ENCODE peak calls at places on chromosomes 16 and 17, in ten cellular contexts. E, A, O, M, Y, U, W, Z, D and V are unnamed samples. For H3K4me1, the result is how much of the 10 kb centered on the place peaks cover.

GRCh38 chr16:57778658-57779057 is 23.6 kb downstream of the KIFC3 start:
- DNase-seq in D (no peak), A (no peak), E (no peak), O (no peak), Y (no peak), M (no peak), Z (no peak), U (no peak), W (no peak), V (no peak)

GRCh38 chr17:4256952-4257351 is 6.8 kb downstream of the ANKFY1 start:
- DNase-seq in E (no peak), D (no peak), Z (peak), Y (no peak), O (no peak), A (no peak), M (no peak), U (no peak), W (no peak), V (peak)

GRCh38 chr17:57478851-57479250 is 222.5 kb downstream of the MSI2 start:
- DNase-seq in Z (peak), E (no peak), W (no peak), Y (no peak), U (no peak), D (no peak), M (no peak), O (no peak), A (no peak), V (no peak)

GRCh38 chr16:46929378-46930332 is 43.8 kb downstream of the DNAJA2 start:
- DNase-seq in Y (peak), E (peak), W (peak), O (peak), A (peak), U (peak), Z (peak), M (peak), D (peak), V (peak)

GRCh38 chr16:10895053-10895946 is 18.3 kb downstream of the CIITA start:
- DNase-seq in E (peak), Y (peak), M (no peak), U (peak), D (peak), W (peak), A (peak), O (peak), Z (peak), V (peak)

GRCh38 chr16:84562174-84562815 is 55.6 kb downstream of the COTL1 start:
- DNase-seq in W (no peak), E (no peak), Z (no peak), Y (no peak), U (no peak), D (no peak), M (no peak), O (no peak), A (no peak), V (no peak)

GRCh38 chr17:5472511-5472910 is 3.7 kb upstream of the DHX33 start:
- DNase-seq in U (no peak), E (no peak), M (no peak), W (no peak), D (no peak), O (no peak), Y (no peak), Z (no peak), A (no peak), V (no peak)

GRCh38 chr16:27048316-27048715 is 18.4 kb upstream of the C16orf82 start:
- DNase-seq in A (no peak), D (no peak), Y (no peak), O (no peak), E (no peak), W (no peak), Z (no peak), M (no peak), U (no peak), V (no peak)

GRCh38 chr17:40034426-40035161 is 19.4 kb downstream of the CSF3 start:
- DNase-seq in Y (no peak), O (no peak), D (no peak), Z (no peak), A (no peak), W (no peak), M (no peak), U (no peak), E (no peak), V (peak)

GRCh38 chr17:59698143-59698542 is 9.1 kb downstream of the PTRH2 start:
- DNase-seq in Y (no peak), U (no peak), W (no peak), O (no peak), M (no peak), A (no peak), D (no peak), E (no peak), Z (no peak), V (no peak)

GRCh38 chr17:64723781-64724180 is 61.7 kb upstream of the SMURF2 start:
- DNase-seq in Z (no peak), D (no peak), A (peak), M (no peak), Y (no peak), U (no peak), W (no peak), O (no peak), E (no peak), V (no peak)

GRCh38 chr17:41810659-41811548 is 845 bp downstream of the P3H4 start:
- DNase-seq in Y (no peak), W (no peak), Z (peak), D (no peak), U (peak), A (no peak), M (no peak), E (no peak), O (no peak), V (peak)

GRCh38 chr16:57045694-57046381 is 46.5 kb upstream of the CPNE2 start:
- DNase-seq in A (peak), Z (peak), Y (peak), W (peak), D (peak), E (peak), O (peak), U (peak), M (no peak), V (peak)

GRCh38 chr16:66926171-66926570 is 836 bp upstream of the RRAD start:
- DNase-seq in M (no peak), D (peak), E (no peak), Y (no peak), A (no peak), O (no peak), U (no peak), W (peak), Z (peak), V (no peak)

GRCh38 chr16:26830716-26831115 is 236.0 kb upstream of the C16orf82 start:
- DNase-seq in Y (no peak), U (no peak), W (no peak), A (no peak), D (no peak), M (no peak), Z (peak), E (no peak), O (no peak), V (no peak)

GRCh38 chr16:27903046-27903655 is 160.4 kb downstream of the GSG1L start:
- DNase-seq in A (no peak), U (no peak), D (no peak), Y (no peak), E (no peak), Z (peak), M (no peak), O (no peak), W (no peak), V (no peak)

GRCh38 chr16:69465881-69466280 is 41.5 kb downstream of the CYB5B start:
- DNase-seq in W (no peak), A (no peak), O (no peak), D (no peak), Z (no peak), M (no peak), Y (no peak), E (no peak), U (no peak), V (no peak)

GRCh38 chr16:23394141-23394540 is 58.8 kb downstream of the COG7 start:
- DNase-seq in Y (no peak), Z (no peak), O (no peak), A (no peak), D (no peak), E (no peak), M (no peak), W (no peak), U (no peak), V (no peak)

GRCh38 chr16:2753523-2754020 is 1.1 kb downstream of the SRRM2 start:
- DNase-seq in M (no peak), D (no peak), Z (peak), E (no peak), U (no peak), Y (no peak), A (no peak), O (no peak), W (no peak), V (no peak)

GRCh38 chr17:41298458-41299135 is 4.1 kb downstream of the KRTAP29-1 start:
- DNase-seq in O (no peak), A (no peak), E (no peak), W (no peak), Y (no peak), U (no peak), M (no peak), D (no peak), Z (no peak), V (no peak)

GRCh38 chr17:55314784-55315491 is 50.2 kb downstream of the HLF start:
- DNase-seq in E (no peak), W (no peak), U (no peak), Y (no peak), D (no peak), Z (no peak), O (no peak), A (no peak), M (no peak), V (peak)
- H3K4me1 ChIP-seq in E (under half), W (under half), U (under half), Y (under half), D (under half), Z (under half), O (under half), A (under half), M (under half), V (under half)

GRCh38 chr17:13994050-13994449 is 75.3 kb upstream of the COX10 start:
- DNase-seq in U (no peak), Y (no peak), E (no peak), M (no peak), W (no peak), A (no peak), O (no peak), D (no peak), Z (no peak), V (no peak)

GRCh38 chr17:13996758-13997157 is 72.5 kb upstream of the COX10 start:
- DNase-seq in O (no peak), W (no peak), Y (no peak), D (no peak), A (no peak), E (no peak), M (no peak), Z (no peak), U (no peak), V (no peak)

GRCh38 chr17:13993106-13993505 is 76.2 kb upstream of the COX10 start:
- DNase-seq in Z (no peak), U (no peak), E (no peak), W (no peak), Y (no peak), O (no peak), D (no peak), M (no peak), A (no peak), V (no peak)

DNA sequence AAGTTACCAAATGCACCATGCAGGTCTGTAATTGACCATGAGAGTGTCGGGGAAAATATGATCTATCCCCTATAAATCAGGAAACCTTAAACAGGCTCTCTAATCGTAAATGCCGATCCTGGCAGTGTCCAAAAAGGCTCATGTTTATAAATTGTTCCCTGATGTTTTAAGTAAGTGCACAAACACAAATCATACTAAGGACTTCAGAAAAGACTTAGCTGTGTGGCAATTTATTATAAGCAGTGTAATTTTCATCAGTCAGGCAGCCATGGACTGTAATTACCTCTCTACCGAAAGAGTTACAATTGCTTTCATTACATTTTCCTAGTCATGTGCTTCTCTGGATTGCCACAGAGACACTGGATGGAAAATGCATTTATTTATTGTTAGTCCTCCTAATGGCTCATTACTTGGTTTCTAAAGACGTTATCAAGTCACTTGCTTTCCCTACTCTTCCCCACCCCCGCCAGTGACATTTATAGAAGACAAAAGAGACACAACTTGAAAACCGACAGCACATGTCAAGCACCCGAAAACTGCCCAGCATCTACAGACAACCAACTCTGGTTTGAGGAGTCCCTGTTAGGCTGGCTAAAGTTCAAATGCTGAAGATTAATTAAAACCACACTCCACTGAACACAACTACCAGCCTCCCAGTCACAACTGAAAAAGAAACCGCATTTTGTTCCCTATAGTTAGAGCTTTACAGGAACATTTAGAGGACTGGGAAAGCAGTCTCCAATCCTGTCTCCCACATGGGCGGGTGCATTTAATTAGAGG is 73.3 kb upstream of the COX10 start:
- DNase-seq in O (no peak), W (no peak), Y (no peak), A (no peak), M (no peak), E (no peak), U (no peak), D (no peak), Z (no peak), V (no peak)
- H3K4me3 ChIP-seq in O (no peak), W (no peak), Y (no peak), A (no peak), M (no peak), E (no peak), U (no peak), D (no peak), Z (no peak), V (no peak)

GRCh38 chr16:68379472-68380347 is 68.6 kb downstream of the SMPD3 start:
- DNase-seq in E (no peak), M (peak), Z (peak), O (no peak), W (no peak), A (no peak), U (no peak), D (no peak), Y (peak), V (no peak)

GRCh38 chr16:68380348-68380670 is 68.0 kb downstream of the SMPD3 start:
- DNase-seq in U (no peak), E (no peak), W (no peak), D (no peak), M (no peak), O (no peak), Y (no peak), A (no peak), Z (peak), V (no peak)

GRCh38 chr16:68382296-68382718 is 66.0 kb downstream of the SMPD3 start:
- DNase-seq in D (no peak), A (no peak), E (no peak), Y (peak), U (no peak), M (no peak), W (no peak), O (peak), Z (peak), V (peak)

GRCh38 chr16:68381363-68381724 is 67.0 kb downstream of the SMPD3 start:
- DNase-seq in D (no peak), M (no peak), W (no peak), Y (peak), E (no peak), A (no peak), U (no peak), Z (peak), O (no peak), V (no peak)

DNA sequence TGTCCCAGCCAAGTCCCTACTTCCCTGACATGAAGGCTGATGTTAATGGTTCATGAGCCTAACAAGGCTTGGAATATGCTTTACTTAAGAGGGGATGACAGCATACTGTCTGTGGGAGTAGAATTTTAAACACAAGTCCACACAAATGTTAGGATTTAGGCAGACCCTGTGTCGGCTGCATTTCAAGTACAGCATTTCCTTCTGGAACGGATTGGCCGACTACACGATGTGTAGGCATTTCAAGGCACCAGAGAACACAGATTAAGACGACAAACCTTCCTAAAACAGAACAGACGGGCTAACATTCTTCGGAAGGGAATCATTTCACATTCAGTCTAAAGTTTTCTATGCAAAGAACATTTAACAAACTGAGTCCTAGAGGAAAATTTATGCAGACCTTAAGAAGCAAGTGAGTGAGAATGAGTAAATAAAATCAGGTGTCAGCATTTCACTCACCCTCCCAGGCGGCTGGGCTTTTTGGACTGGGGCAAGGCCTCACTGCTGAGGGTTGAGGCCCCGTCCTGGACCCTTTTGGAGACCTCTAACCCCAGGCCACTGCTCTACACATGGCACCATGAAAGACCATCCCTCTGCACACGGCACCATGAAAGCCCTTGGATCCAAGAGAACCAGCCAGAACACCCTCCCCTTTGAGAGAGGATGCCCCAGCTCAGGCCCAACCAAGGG is 67.5 kb downstream of the SMPD3 start:
- DNase-seq in A (no peak), Y (no peak), W (no peak), Z (peak), M (no peak), O (no peak), E (no peak), U (no peak), D (no peak), V (no peak)
- H3K4me1 ChIP-seq in A (under half), Y (half or more), W (under half), Z (under half), M (under half), O (under half), E (under half), U (under half), D (under half), V (under half)

GRCh38 chr16:31010943-31011342 is 505 bp upstream of the STX1B start:
- DNase-seq in D (no peak), E (no peak), U (no peak), A (no peak), O (no peak), Z (peak), M (no peak), W (no peak), Y (no peak), V (no peak)

GRCh38 chr16:31009894-31010293 is 544 bp downstream of the STX1B start:
- DNase-seq in Y (no peak), O (no peak), Z (no peak), M (no peak), D (no peak), E (no peak), U (no peak), A (no peak), W (no peak), V (no peak)

GRCh38 chr16:31008154-31008950 is 2.1 kb downstream of the STX1B start:
- DNase-seq in U (no peak), O (no peak), Z (peak), W (no peak), Y (no peak), D (no peak), A (peak), M (no peak), E (peak), V (no peak)

GRCh38 chr16:31009120-31009519 is 1.3 kb downstream of the STX1B start:
- DNase-seq in Y (no peak), O (no peak), U (no peak), A (no peak), Z (no peak), E (no peak), D (no peak), M (no peak), W (no peak), V (no peak)

GRCh38 chr16:31010539-31010938 is at the start of gene STX1B:
- DNase-seq in Z (peak), M (peak), D (no peak), E (no peak), W (no peak), Y (no peak), O (no peak), U (no peak), A (no peak), V (peak)
- H3K4me3 ChIP-seq in Z (peak), M (peak), D (no peak), E (peak), W (no peak), Y (no peak), O (no peak), U (no peak), A (peak), V (peak)

GRCh38 chr17:77320501-77321256 is 179.9 kb downstream of the SEC14L1 start:
- DNase-seq in E (no peak), O (no peak), D (no peak), M (no peak), Y (peak), Z (peak), W (no peak), U (peak), A (no peak), V (peak)

GRCh38 chr17:77322284-77322533 is 181.4 kb downstream of the SEC14L1 start:
- DNase-seq in Y (no peak), A (no peak), U (no peak), D (no peak), W (no peak), M (no peak), Z (no peak), O (no peak), E (no peak), V (no peak)

GRCh38 chr17:77324227-77324626 is 183.5 kb downstream of the SEC14L1 start:
- DNase-seq in Z (no peak), A (no peak), Y (no peak), W (peak), M (no peak), O (peak), E (no peak), D (no peak), U (no peak), V (peak)

GRCh38 chr17:77323413-77324171 is 182.8 kb downstream of the SEC14L1 start:
- DNase-seq in U (no peak), D (no peak), A (peak), W (peak), M (no peak), O (peak), Z (peak), E (peak), Y (peak), V (peak)

GRCh38 chr17:77322534-77323412 is 182.0 kb downstream of the SEC14L1 start:
- DNase-seq in E (peak), O (peak), U (peak), A (peak), Y (peak), W (peak), Z (peak), M (no peak), D (peak), V (peak)
- H3K4me1 ChIP-seq in E (half or more), O (under half), U (half or more), A (half or more), Y (half or more), W (half or more), Z (half or more), M (half or more), D (half or more), V (under half)

DNA sequence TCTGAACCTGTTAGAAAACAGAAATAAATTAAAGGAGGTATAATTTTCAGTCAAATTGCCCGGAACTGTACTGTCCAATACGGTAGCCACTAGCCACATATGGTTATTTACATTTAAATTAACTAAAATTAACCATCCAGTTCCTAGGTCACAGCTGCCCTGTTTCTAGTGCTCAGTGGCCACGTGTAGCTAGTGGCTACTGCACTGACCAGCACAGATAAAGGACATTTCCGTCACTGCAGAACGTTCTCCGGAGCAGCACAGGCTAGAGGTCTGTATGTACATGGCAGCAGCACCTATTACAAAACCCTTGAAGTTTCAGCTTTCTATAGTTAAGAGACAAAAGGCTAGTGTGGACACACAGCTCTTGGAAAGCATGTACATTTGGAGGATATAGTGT is 33.7 kb downstream of the CPSF4L start:
- DNase-seq in A (no peak), Y (no peak), U (peak), D (no peak), E (no peak), Z (no peak), M (no peak), O (no peak), W (no peak), V (no peak)
- H3K4me3 ChIP-seq in A (no peak), Y (no peak), U (no peak), D (no peak), E (no peak), Z (no peak), M (no peak), O (no peak), W (no peak), V (peak)